ENCODE peak calls at places on chromosomes 2 and 18, in five cellular contexts. One of them, this sample, is unnamed.

GRCh38 chr2:61210332-61210981 is 48.5 kb downstream of the C2orf74 start:
- DNase-seq in GM12878: no peak
- DNase-seq in H4: no peak
- DNase-seq in fibroblast of villous mesenchyme: peak
- DNase-seq in HAP-1: no peak
- DNase-seq in this sample: no peak

GRCh38 chr2:54303631-54304030 is 47.6 kb upstream of the TSPYL6 start:
- DNase-seq in GM12878: no peak
- DNase-seq in H4: no peak
- DNase-seq in fibroblast of villous mesenchyme: no peak
- DNase-seq in HAP-1: no peak
- DNase-seq in this sample: no peak

GRCh38 chr18:22342625-22343024 is 75.1 kb downstream of the CTAGE1 start:
- DNase-seq in GM12878: no peak
- DNase-seq in H4: peak
- DNase-seq in fibroblast of villous mesenchyme: peak
- DNase-seq in HAP-1: no peak
- DNase-seq in this sample: no peak

GRCh38 chr2:170177950-170178781 is at the start of gene MYO3B:
- DNase-seq in GM12878: no peak
- DNase-seq in H4: no peak
- DNase-seq in fibroblast of villous mesenchyme: peak
- DNase-seq in HAP-1: no peak
- DNase-seq in this sample: no peak

GRCh38 chr2:215851091-215851490 is 162.3 kb downstream of the MREG start:
- DNase-seq in GM12878: no peak
- DNase-seq in H4: no peak
- DNase-seq in fibroblast of villous mesenchyme: no peak
- DNase-seq in HAP-1: no peak
- DNase-seq in this sample: no peak

GRCh38 chr2:84474176-84474575 is 15.1 kb upstream of the SUCLG1 start:
- DNase-seq in GM12878: no peak
- DNase-seq in H4: no peak
- DNase-seq in fibroblast of villous mesenchyme: no peak
- DNase-seq in HAP-1: no peak
- DNase-seq in this sample: no peak

GRCh38 chr2:60976875-60977561 is 40.5 kb upstream of the PEX13 start:
- DNase-seq in GM12878: no peak
- DNase-seq in H4: no peak
- DNase-seq in fibroblast of villous mesenchyme: no peak
- DNase-seq in HAP-1: no peak
- DNase-seq in this sample: no peak

GRCh38 chr2:186806591-186806990 is 42.4 kb downstream of the ZSWIM2 start:
- DNase-seq in GM12878: no peak
- DNase-seq in H4: no peak
- DNase-seq in fibroblast of villous mesenchyme: no peak
- DNase-seq in HAP-1: no peak
- DNase-seq in this sample: no peak

GRCh38 chr2:3587021-3587420 is 7.9 kb upstream of the COLEC11 start:
- DNase-seq in GM12878: no peak
- DNase-seq in H4: no peak
- DNase-seq in fibroblast of villous mesenchyme: no peak
- DNase-seq in HAP-1: no peak
- DNase-seq in this sample: no peak

GRCh38 chr18:23994361-23994902 is 20.1 kb upstream of the TTC39C start:
- DNase-seq in GM12878: no peak
- DNase-seq in H4: peak
- DNase-seq in fibroblast of villous mesenchyme: peak
- DNase-seq in HAP-1: no peak
- DNase-seq in this sample: no peak

GRCh38 chr18:73153271-73153670 is 285.5 kb upstream of the NETO1 start:
- DNase-seq in GM12878: no peak
- DNase-seq in H4: no peak
- DNase-seq in fibroblast of villous mesenchyme: no peak
- DNase-seq in HAP-1: no peak
- DNase-seq in this sample: no peak

GRCh38 chr2:195304310-195304709 is 352.7 kb upstream of the SLC39A10 start:
- DNase-seq in GM12878: no peak
- DNase-seq in H4: peak
- DNase-seq in fibroblast of villous mesenchyme: peak
- DNase-seq in HAP-1: no peak
- DNase-seq in this sample: no peak

GRCh38 chr2:170813611-170814550 is 2.8 kb upstream of the GAD1 start:
- DNase-seq in GM12878: no peak
- DNase-seq in H4: peak
- DNase-seq in fibroblast of villous mesenchyme: peak
- DNase-seq in HAP-1: peak
- DNase-seq in this sample: no peak